ENCODE peak calls at places on chromosomes 5 and 9, in six cellular contexts. One of them, this sample, is unnamed.

GRCh38 chr5:142690641-142691040 is 4.8 kb upstream of the FGF1 start:
- DNase-seq in NCI-H774: peak
- DNase-seq in AG10803: no peak
- DNase-seq in GM06990: no peak
- DNase-seq in non-pigmented ciliary epithelial cell: no peak
- DNase-seq in mesenchymal stem cell: no peak
- DNase-seq in this sample: no peak

GRCh38 chr9:72363226-72363625 is 1.8 kb downstream of the ZFAND5 start:
- DNase-seq in NCI-H774: no peak
- DNase-seq in AG10803: no peak
- DNase-seq in GM06990: peak
- DNase-seq in non-pigmented ciliary epithelial cell: no peak
- DNase-seq in mesenchymal stem cell: peak
- DNase-seq in this sample: peak

GRCh38 chr5:175711031-175711430 is 53.2 kb downstream of the HRH2 start:
- DNase-seq in NCI-H774: no peak
- DNase-seq in AG10803: no peak
- DNase-seq in GM06990: no peak
- DNase-seq in non-pigmented ciliary epithelial cell: no peak
- DNase-seq in mesenchymal stem cell: no peak
- DNase-seq in this sample: no peak

GRCh38 chr5:103929310-103930003 is 366.9 kb upstream of the NUDT12 start:
- DNase-seq in NCI-H774: no peak
- DNase-seq in AG10803: peak
- DNase-seq in GM06990: no peak
- DNase-seq in non-pigmented ciliary epithelial cell: no peak
- DNase-seq in mesenchymal stem cell: no peak
- DNase-seq in this sample: no peak

GRCh38 chr9:4497855-4498254 is 7.6 kb downstream of the SLC1A1 start:
- DNase-seq in NCI-H774: no peak
- DNase-seq in AG10803: peak
- DNase-seq in GM06990: no peak
- DNase-seq in non-pigmented ciliary epithelial cell: no peak
- DNase-seq in mesenchymal stem cell: peak
- DNase-seq in this sample: peak

GRCh38 chr5:119357309-119357708 is 1.5 kb downstream of the TNFAIP8 start:
- DNase-seq in NCI-H774: no peak
- DNase-seq in AG10803: no peak
- DNase-seq in GM06990: no peak
- DNase-seq in non-pigmented ciliary epithelial cell: no peak
- DNase-seq in mesenchymal stem cell: no peak
- DNase-seq in this sample: no peak

GRCh38 chr5:19531374-19531952 is 456.5 kb downstream of the CDH18 start:
- DNase-seq in NCI-H774: peak
- DNase-seq in AG10803: no peak
- DNase-seq in GM06990: no peak
- DNase-seq in non-pigmented ciliary epithelial cell: no peak
- DNase-seq in mesenchymal stem cell: no peak
- DNase-seq in this sample: no peak

GRCh38 chr9:79799691-79800345 is 228.1 kb downstream of the TLE4 start:
- DNase-seq in NCI-H774: no peak
- DNase-seq in AG10803: no peak
- DNase-seq in GM06990: no peak
- DNase-seq in non-pigmented ciliary epithelial cell: no peak
- DNase-seq in mesenchymal stem cell: no peak
- DNase-seq in this sample: no peak

GRCh38 chr9:86407022-86407421 is 52.8 kb upstream of the TUT7 start:
- DNase-seq in NCI-H774: no peak
- DNase-seq in AG10803: peak
- DNase-seq in GM06990: no peak
- DNase-seq in non-pigmented ciliary epithelial cell: peak
- DNase-seq in mesenchymal stem cell: peak
- DNase-seq in this sample: no peak

GRCh38 chr9:116700882-116701836 is 14.1 kb downstream of the TRIM32 start:
- DNase-seq in NCI-H774: no peak
- DNase-seq in AG10803: no peak
- DNase-seq in GM06990: no peak
- DNase-seq in non-pigmented ciliary epithelial cell: no peak
- DNase-seq in mesenchymal stem cell: no peak
- DNase-seq in this sample: no peak

GRCh38 chr9:81671880-81672280 is 17.5 kb downstream of the TLE1 start:
- DNase-seq in NCI-H774: no peak
- DNase-seq in AG10803: peak
- DNase-seq in GM06990: no peak
- DNase-seq in non-pigmented ciliary epithelial cell: no peak
- DNase-seq in mesenchymal stem cell: peak
- DNase-seq in this sample: peak

GRCh38 chr5:155631116-155631515 is 617.6 kb downstream of the KIF4B start:
- DNase-seq in NCI-H774: no peak
- DNase-seq in AG10803: peak
- DNase-seq in GM06990: no peak
- DNase-seq in non-pigmented ciliary epithelial cell: no peak
- DNase-seq in mesenchymal stem cell: peak
- DNase-seq in this sample: no peak

GRCh38 chr9:135110416-135110815 is 22.9 kb downstream of the OLFM1 start:
- DNase-seq in NCI-H774: no peak
- DNase-seq in AG10803: no peak
- DNase-seq in GM06990: no peak
- DNase-seq in non-pigmented ciliary epithelial cell: no peak
- DNase-seq in mesenchymal stem cell: no peak
- DNase-seq in this sample: no peak

GRCh38 chr5:131634666-131634995 is 398 bp downstream of the RAPGEF6 start:
- DNase-seq in NCI-H774: peak
- DNase-seq in AG10803: peak
- DNase-seq in GM06990: no peak
- DNase-seq in non-pigmented ciliary epithelial cell: no peak
- DNase-seq in mesenchymal stem cell: peak
- DNase-seq in this sample: peak

GRCh38 chr5:173629628-173630027 is 13.2 kb upstream of the BOD1 start:
- DNase-seq in NCI-H774: no peak
- DNase-seq in AG10803: no peak
- DNase-seq in GM06990: peak
- DNase-seq in non-pigmented ciliary epithelial cell: no peak
- DNase-seq in mesenchymal stem cell: no peak
- DNase-seq in this sample: peak

GRCh38 chr5:134906811-134907210 is 1.9 kb downstream of the PCBD2 start:
- DNase-seq in NCI-H774: no peak
- DNase-seq in AG10803: no peak
- DNase-seq in GM06990: no peak
- DNase-seq in non-pigmented ciliary epithelial cell: no peak
- DNase-seq in mesenchymal stem cell: no peak
- DNase-seq in this sample: no peak

GRCh38 chr9:22142681-22143080 is 133.6 kb upstream of the CDKN2B start:
- DNase-seq in NCI-H774: no peak
- DNase-seq in AG10803: no peak
- DNase-seq in GM06990: no peak
- DNase-seq in non-pigmented ciliary epithelial cell: peak
- DNase-seq in mesenchymal stem cell: peak
- DNase-seq in this sample: peak

GRCh38 chr5:60371065-60371464 is 328.9 kb downstream of the DEPDC1B start:
- DNase-seq in NCI-H774: no peak
- DNase-seq in AG10803: no peak
- DNase-seq in GM06990: no peak
- DNase-seq in non-pigmented ciliary epithelial cell: no peak
- DNase-seq in mesenchymal stem cell: no peak
- DNase-seq in this sample: no peak

GRCh38 chr9:114035845-114036785 is 42.0 kb downstream of the AMBP start:
- DNase-seq in NCI-H774: no peak
- DNase-seq in AG10803: no peak
- DNase-seq in GM06990: no peak
- DNase-seq in non-pigmented ciliary epithelial cell: no peak
- DNase-seq in mesenchymal stem cell: no peak
- DNase-seq in this sample: no peak

GRCh38 chr5:66949066-66949465 is 247.5 kb downstream of the CD180 start:
- DNase-seq in NCI-H774: no peak
- DNase-seq in AG10803: no peak
- DNase-seq in GM06990: no peak
- DNase-seq in non-pigmented ciliary epithelial cell: no peak
- DNase-seq in mesenchymal stem cell: no peak
- DNase-seq in this sample: no peak

GRCh38 chr9:111483862-111484563 is at the start of gene ECPAS:
- DNase-seq in NCI-H774: peak
- DNase-seq in AG10803: peak
- DNase-seq in GM06990: peak
- DNase-seq in non-pigmented ciliary epithelial cell: no peak
- DNase-seq in mesenchymal stem cell: peak
- DNase-seq in this sample: peak

GRCh38 chr5:74685979-74686631 is 1.1 kb downstream of the HEXB start:
- DNase-seq in NCI-H774: no peak
- DNase-seq in AG10803: peak
- DNase-seq in GM06990: peak
- DNase-seq in non-pigmented ciliary epithelial cell: no peak
- DNase-seq in mesenchymal stem cell: peak
- DNase-seq in this sample: no peak

GRCh38 chr9:69295872-69296562 is 29.0 kb upstream of the ENTREP1 start:
- DNase-seq in NCI-H774: no peak
- DNase-seq in AG10803: peak
- DNase-seq in GM06990: no peak
- DNase-seq in non-pigmented ciliary epithelial cell: no peak
- DNase-seq in mesenchymal stem cell: peak
- DNase-seq in this sample: no peak

GRCh38 chr9:98968596-98969337 is 25.1 kb downstream of the COL15A1 start:
- DNase-seq in NCI-H774: no peak
- DNase-seq in AG10803: no peak
- DNase-seq in GM06990: no peak
- DNase-seq in non-pigmented ciliary epithelial cell: no peak
- DNase-seq in mesenchymal stem cell: no peak
- DNase-seq in this sample: no peak

GRCh38 chr5:1516615-1517601 is 6.9 kb downstream of the LPCAT1 start:
- DNase-seq in NCI-H774: no peak
- DNase-seq in AG10803: peak
- DNase-seq in GM06990: peak
- DNase-seq in non-pigmented ciliary epithelial cell: peak
- DNase-seq in mesenchymal stem cell: peak
- DNase-seq in this sample: no peak

GRCh38 chr9:120931278-120932085 is 4.9 kb upstream of the TRAF1 start:
- DNase-seq in NCI-H774: no peak
- DNase-seq in AG10803: peak
- DNase-seq in GM06990: peak
- DNase-seq in non-pigmented ciliary epithelial cell: no peak
- DNase-seq in mesenchymal stem cell: peak
- DNase-seq in this sample: peak

GRCh38 chr9:106962615-106963363 is 99.8 kb downstream of the ZNF462 start:
- DNase-seq in NCI-H774: no peak
- DNase-seq in AG10803: no peak
- DNase-seq in GM06990: no peak
- DNase-seq in non-pigmented ciliary epithelial cell: no peak
- DNase-seq in mesenchymal stem cell: no peak
- DNase-seq in this sample: peak

GRCh38 chr5:92916036-92916435 is 665.0 kb downstream of the NR2F1-AS1 start:
- DNase-seq in NCI-H774: no peak
- DNase-seq in AG10803: peak
- DNase-seq in GM06990: no peak
- DNase-seq in non-pigmented ciliary epithelial cell: no peak
- DNase-seq in mesenchymal stem cell: peak
- DNase-seq in this sample: peak

GRCh38 chr9:81685763-81686613 is 3.4 kb downstream of the TLE1 start:
- DNase-seq in NCI-H774: no peak
- DNase-seq in AG10803: peak
- DNase-seq in GM06990: no peak
- DNase-seq in non-pigmented ciliary epithelial cell: no peak
- DNase-seq in mesenchymal stem cell: peak
- DNase-seq in this sample: peak

GRCh38 chr5:118611332-118611945 is 376.9 kb downstream of the DTWD2 start:
- DNase-seq in NCI-H774: no peak
- DNase-seq in AG10803: peak
- DNase-seq in GM06990: no peak
- DNase-seq in non-pigmented ciliary epithelial cell: peak
- DNase-seq in mesenchymal stem cell: peak
- DNase-seq in this sample: no peak

GRCh38 chr5:174182111-174182510 is 136.6 kb downstream of the NSG2 start:
- DNase-seq in NCI-H774: no peak
- DNase-seq in AG10803: no peak
- DNase-seq in GM06990: no peak
- DNase-seq in non-pigmented ciliary epithelial cell: no peak
- DNase-seq in mesenchymal stem cell: no peak
- DNase-seq in this sample: no peak

GRCh38 chr9:134339183-134339806 is 13.0 kb downstream of the RXRA start:
- DNase-seq in NCI-H774: no peak
- DNase-seq in AG10803: peak
- DNase-seq in GM06990: no peak
- DNase-seq in non-pigmented ciliary epithelial cell: no peak
- DNase-seq in mesenchymal stem cell: no peak
- DNase-seq in this sample: peak

GRCh38 chr5:157816682-157817268 is 42.2 kb downstream of the CLINT1 start:
- DNase-seq in NCI-H774: no peak
- DNase-seq in AG10803: peak
- DNase-seq in GM06990: no peak
- DNase-seq in non-pigmented ciliary epithelial cell: no peak
- DNase-seq in mesenchymal stem cell: peak
- DNase-seq in this sample: peak

GRCh38 chr5:145797336-145797735 is 37.8 kb downstream of the PRELID2 start:
- DNase-seq in NCI-H774: no peak
- DNase-seq in AG10803: peak
- DNase-seq in GM06990: no peak
- DNase-seq in non-pigmented ciliary epithelial cell: no peak
- DNase-seq in mesenchymal stem cell: peak
- DNase-seq in this sample: peak

GRCh38 chr5:56335212-56335611 is 102.1 kb upstream of the ANKRD55 start:
- DNase-seq in NCI-H774: no peak
- DNase-seq in AG10803: no peak
- DNase-seq in GM06990: no peak
- DNase-seq in non-pigmented ciliary epithelial cell: no peak
- DNase-seq in mesenchymal stem cell: no peak
- DNase-seq in this sample: no peak

GRCh38 chr9:80188579-80188978 is 616.8 kb downstream of the TLE4 start:
- DNase-seq in NCI-H774: no peak
- DNase-seq in AG10803: no peak
- DNase-seq in GM06990: no peak
- DNase-seq in non-pigmented ciliary epithelial cell: no peak
- DNase-seq in mesenchymal stem cell: no peak
- DNase-seq in this sample: no peak

This sample was measured in dermis blood vessel endothelial cell.